ENCODE peak calls at places on chromosome 5, in five cellular contexts. D is neuronal stem cell, B is IMR-90, L is H9, Q is mesenchymal stem cell. Z is an unnamed sample.

GRCh38 chr5:14518638-14519037 is 63.0 kb upstream of the OTULINL start:
- DNase-seq in L (no peak), D (no peak), Q (no peak), B (no peak), Z (no peak)

GRCh38 chr5:151041577-151042268 is 21.3 kb downstream of the GPX3 start:
- DNase-seq in L (no peak), Q (no peak), D (no peak), B (no peak), Z (peak)

GRCh38 chr5:133527311-133527710 is 85.0 kb downstream of the FSTL4 start:
- DNase-seq in L (no peak), B (peak), Q (no peak), D (no peak), Z (no peak)

GRCh38 chr5:135398160-135398854 is 724 bp downstream of the MACROH2A1 start:
- DNase-seq in D (peak), B (no peak), L (peak), Q (peak), Z (peak)

GRCh38 chr5:132483661-132484385 is 6.8 kb downstream of the IRF1 start:
- DNase-seq in B (no peak), D (no peak), L (no peak), Q (no peak), Z (no peak)

GRCh38 chr5:135223891-135224625 is 175.0 kb downstream of the MACROH2A1 start:
- DNase-seq in B (no peak), D (no peak), L (no peak), Q (no peak), Z (no peak)

GRCh38 chr5:80672140-80672736 is 17.5 kb upstream of the DHFR start:
- DNase-seq in B (peak), Q (peak), D (peak), L (peak), Z (peak)

GRCh38 chr5:78116167-78116566 is 178.3 kb downstream of the AP3B1 start:
- DNase-seq in D (no peak), L (no peak), B (no peak), Q (no peak), Z (no peak)

GRCh38 chr5:137733922-137734695 is 1.8 kb downstream of the KLHL3 start:
- DNase-seq in L (no peak), D (no peak), B (peak), Q (peak), Z (peak)

GRCh38 chr5:57491369-57491965 is 8.9 kb upstream of the ACTBL2 start:
- DNase-seq in D (no peak), B (no peak), Q (no peak), L (no peak), Z (no peak)

GRCh38 chr5:168295574-168296201 is 4.2 kb downstream of the WWC1 start:
- DNase-seq in B (peak), L (peak), Q (peak), D (peak), Z (peak)

GRCh38 chr5:3010953-3011763 is 259.7 kb upstream of the IRX2 start:
- DNase-seq in D (no peak), Q (no peak), L (no peak), B (no peak), Z (no peak)

GRCh38 chr5:147554285-147554817 is 44.5 kb upstream of the DPYSL3 start:
- DNase-seq in D (no peak), Q (peak), L (no peak), B (peak), Z (peak)

GRCh38 chr5:57318251-57318650 is 144.4 kb downstream of the GPBP1 start:
- DNase-seq in D (no peak), B (no peak), L (no peak), Q (no peak), Z (no peak)

GRCh38 chr5:36934740-36935356 is 58.3 kb downstream of the NIPBL start:
- DNase-seq in B (peak), Q (no peak), D (no peak), L (no peak), Z (no peak)

GRCh38 chr5:96994493-96994892 is 58.6 kb downstream of the LNPEP start:
- DNase-seq in D (no peak), B (no peak), L (no peak), Q (no peak), Z (no peak)

GRCh38 chr5:162593881-162594280 is 526.3 kb downstream of the GABRG2 start:
- DNase-seq in L (no peak), D (no peak), Q (no peak), B (no peak), Z (peak)

GRCh38 chr5:170361600-170361999 is 27.6 kb downstream of the KCNMB1 start:
- DNase-seq in Q (no peak), L (no peak), B (no peak), D (no peak), Z (peak)
- H2BK5ac ChIP-seq in Q (no peak), L (no peak), B (no peak), D (no peak), Z (no peak)

DNA sequence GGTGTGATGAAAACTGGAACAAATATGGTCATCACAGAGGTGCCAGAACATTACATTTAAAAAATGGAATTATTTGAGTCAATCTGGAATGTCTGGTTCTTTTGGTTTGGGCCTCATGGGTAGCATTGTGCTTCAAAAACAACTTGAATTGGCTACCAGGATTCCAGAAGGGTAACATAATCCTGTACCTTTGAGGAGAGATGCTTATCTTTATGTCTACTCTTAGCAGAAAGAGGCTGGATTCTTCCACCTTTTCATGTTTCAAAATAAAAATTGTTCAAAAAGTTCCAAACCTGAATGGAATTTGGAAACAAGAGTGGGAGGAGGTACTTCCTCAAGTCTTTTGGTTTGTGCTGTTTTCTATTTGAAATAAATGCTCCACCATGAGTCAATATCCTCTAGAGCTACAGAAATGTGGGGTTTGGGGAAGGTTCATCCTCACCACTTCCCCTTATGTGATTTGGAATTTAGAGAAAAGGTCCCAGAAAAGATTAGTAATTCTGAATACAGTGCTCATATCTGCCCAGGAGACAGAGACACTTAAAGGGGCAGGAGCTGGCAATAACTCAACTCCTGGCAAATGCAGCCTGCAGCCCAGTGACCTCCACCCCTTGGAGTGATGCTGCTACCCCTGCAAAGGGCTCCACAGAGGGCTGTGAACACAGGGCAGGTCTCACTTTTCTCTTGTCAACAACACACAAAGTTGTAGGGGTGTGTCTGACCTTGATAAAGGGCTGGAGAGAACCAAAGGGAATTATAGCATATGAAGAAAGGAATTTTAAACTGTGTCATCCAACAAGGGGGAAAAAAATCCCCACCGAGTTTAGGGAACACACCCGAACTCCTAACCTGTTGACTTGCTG is 272.8 kb downstream of the CWC27 start:
- DNase-seq in D (no peak), B (peak), L (no peak), Q (no peak), Z (no peak)
- H2BK5ac ChIP-seq in D (no peak), B (peak), L (no peak), Q (no peak), Z (no peak)

GRCh38 chr5:34915856-34916192 is 313 bp downstream of the BRIX1 start:
- DNase-seq in Q (no peak), L (no peak), B (no peak), D (no peak), Z (no peak)
- H2BK5ac ChIP-seq in Q (peak), L (no peak), B (peak), D (no peak), Z (no peak)

GRCh38 chr5:94066437-94067207 is 325.2 kb upstream of the POU5F2 start:
- DNase-seq in B (no peak), D (no peak), L (no peak), Q (no peak), Z (no peak)

DNA sequence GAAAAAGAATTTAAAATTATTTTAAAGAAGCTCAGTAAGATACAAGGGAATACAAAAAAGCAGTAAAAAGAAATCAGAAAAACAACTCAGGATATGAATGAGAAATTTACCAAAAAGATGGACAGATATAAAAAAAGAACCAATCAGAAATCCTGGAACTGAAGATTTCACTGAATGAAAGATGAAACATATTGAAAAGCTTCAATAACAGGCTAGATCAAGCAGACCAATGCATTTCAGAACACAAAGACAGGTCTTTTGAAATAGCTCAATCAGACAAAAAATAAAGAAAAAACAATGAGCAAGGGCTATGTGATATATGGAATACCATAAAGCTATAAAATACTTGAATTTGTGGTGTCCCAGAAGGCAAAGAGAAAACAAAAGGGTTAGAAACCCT is 322.6 kb upstream of the POU5F2 start:
- DNase-seq in L (no peak), D (no peak), Q (no peak), B (no peak), Z (no peak)
- H2BK5ac ChIP-seq in L (no peak), D (no peak), Q (no peak), B (no peak), Z (no peak)

DNA sequence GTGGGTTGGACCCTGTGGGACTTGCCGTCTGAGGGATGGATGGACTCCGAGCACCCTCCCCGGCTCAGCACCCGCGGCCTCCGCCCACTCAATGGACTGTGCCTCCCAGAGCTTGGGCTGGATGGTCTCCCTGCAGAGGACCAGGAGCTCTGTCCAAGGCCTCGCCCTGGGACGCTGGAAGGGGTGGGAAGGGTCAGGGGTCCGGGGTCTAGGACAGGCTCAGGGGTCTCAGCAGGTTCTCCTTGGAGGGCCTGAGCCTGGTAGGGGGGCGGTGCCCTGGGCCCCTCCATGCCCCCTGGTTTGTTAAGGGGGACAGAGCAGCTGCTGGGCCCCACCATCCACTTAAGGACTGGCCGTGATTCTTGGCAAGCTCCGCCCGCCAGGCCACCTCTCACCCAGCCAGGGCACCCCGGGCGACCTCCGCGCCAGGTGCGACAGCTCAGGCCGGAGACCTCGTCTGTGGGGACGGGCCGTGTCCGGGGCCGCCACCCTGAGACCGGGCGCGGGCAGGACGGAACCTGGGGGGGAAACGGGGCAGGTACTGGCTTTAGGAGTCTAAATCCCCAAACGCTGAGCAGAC is 29.2 kb downstream of the EXOC3 start:
- DNase-seq in L (no peak), B (no peak), D (no peak), Q (peak), Z (no peak)
- H2BK5ac ChIP-seq in L (no peak), B (peak), D (no peak), Q (no peak), Z (no peak)

Z was measured in mesendoderm.